ENCODE peak calls at places on chromosomes 7 and 10, in six cellular contexts. One of them, this sample, is unnamed.

GRCh38 chr7:158716802-158717201 is 12.2 kb upstream of the NCAPG2 start:
- DNase-seq in stimulated activated CD4-positive, alpha-beta T cell treated with anti-CD3 and anti-CD28 coated beads, TNF-alpha, amount 100 ng/mL, for 4 hours: no peak
- DNase-seq in SHP77: no peak
- DNase-seq in ACHN: no peak
- DNase-seq in HS-5: no peak
- DNase-seq in hepatic stellate cell: no peak
- DNase-seq in this sample: no peak

GRCh38 chr10:58573970-58574538 is 61.4 kb downstream of the BICC1 start:
- DNase-seq in stimulated activated CD4-positive, alpha-beta T cell treated with anti-CD3 and anti-CD28 coated beads, TNF-alpha, amount 100 ng/mL, for 4 hours: no peak
- DNase-seq in HS-5: peak
- DNase-seq in SHP77: no peak
- DNase-seq in ACHN: no peak
- DNase-seq in hepatic stellate cell: no peak
- DNase-seq in this sample: no peak

GRCh38 chr7:42691030-42691639 is 220.7 kb downstream of the C7orf25 start:
- DNase-seq in SHP77: peak
- DNase-seq in ACHN: peak
- DNase-seq in hepatic stellate cell: peak
- DNase-seq in stimulated activated CD4-positive, alpha-beta T cell treated with anti-CD3 and anti-CD28 coated beads, TNF-alpha, amount 100 ng/mL, for 4 hours: no peak
- DNase-seq in HS-5: peak
- DNase-seq in this sample: peak

GRCh38 chr7:88020953-88021650 is 87.1 kb downstream of the ADAM22 start:
- DNase-seq in SHP77: no peak
- DNase-seq in stimulated activated CD4-positive, alpha-beta T cell treated with anti-CD3 and anti-CD28 coated beads, TNF-alpha, amount 100 ng/mL, for 4 hours: no peak
- DNase-seq in ACHN: peak
- DNase-seq in HS-5: peak
- DNase-seq in hepatic stellate cell: no peak
- DNase-seq in this sample: no peak

GRCh38 chr7:77887567-77887966 is 89.0 kb downstream of the PHTF2 start:
- DNase-seq in hepatic stellate cell: peak
- DNase-seq in HS-5: peak
- DNase-seq in ACHN: peak
- DNase-seq in stimulated activated CD4-positive, alpha-beta T cell treated with anti-CD3 and anti-CD28 coated beads, TNF-alpha, amount 100 ng/mL, for 4 hours: no peak
- DNase-seq in SHP77: no peak
- DNase-seq in this sample: no peak

GRCh38 chr7:30163231-30163894 is 28.6 kb downstream of the MTURN start:
- DNase-seq in SHP77: no peak
- DNase-seq in stimulated activated CD4-positive, alpha-beta T cell treated with anti-CD3 and anti-CD28 coated beads, TNF-alpha, amount 100 ng/mL, for 4 hours: no peak
- DNase-seq in hepatic stellate cell: no peak
- DNase-seq in HS-5: no peak
- DNase-seq in ACHN: no peak
- DNase-seq in this sample: no peak

GRCh38 chr10:94138391-94138790 is 144.7 kb downstream of the PLCE1 start:
- DNase-seq in ACHN: no peak
- DNase-seq in hepatic stellate cell: no peak
- DNase-seq in stimulated activated CD4-positive, alpha-beta T cell treated with anti-CD3 and anti-CD28 coated beads, TNF-alpha, amount 100 ng/mL, for 4 hours: no peak
- DNase-seq in SHP77: no peak
- DNase-seq in HS-5: no peak
- DNase-seq in this sample: no peak

GRCh38 chr7:28002638-28003037 is 178.0 kb downstream of the JAZF1 start:
- DNase-seq in ACHN: peak
- DNase-seq in SHP77: no peak
- DNase-seq in hepatic stellate cell: no peak
- DNase-seq in HS-5: no peak
- DNase-seq in stimulated activated CD4-positive, alpha-beta T cell treated with anti-CD3 and anti-CD28 coated beads, TNF-alpha, amount 100 ng/mL, for 4 hours: no peak
- DNase-seq in this sample: no peak

GRCh38 chr7:73427902-73428696 is 5.5 kb upstream of the FZD9 start:
- DNase-seq in ACHN: no peak
- DNase-seq in SHP77: no peak
- DNase-seq in HS-5: no peak
- DNase-seq in hepatic stellate cell: no peak
- DNase-seq in stimulated activated CD4-positive, alpha-beta T cell treated with anti-CD3 and anti-CD28 coated beads, TNF-alpha, amount 100 ng/mL, for 4 hours: no peak
- DNase-seq in this sample: no peak

GRCh38 chr7:80772347-80773101 is 134.1 kb downstream of the CD36 start:
- DNase-seq in ACHN: no peak
- DNase-seq in stimulated activated CD4-positive, alpha-beta T cell treated with anti-CD3 and anti-CD28 coated beads, TNF-alpha, amount 100 ng/mL, for 4 hours: no peak
- DNase-seq in SHP77: no peak
- DNase-seq in HS-5: no peak
- DNase-seq in hepatic stellate cell: no peak
- DNase-seq in this sample: no peak

GRCh38 chr10:30438016-30438850 is 4.2 kb downstream of the MAP3K8 start:
- DNase-seq in SHP77: no peak
- DNase-seq in HS-5: no peak
- DNase-seq in stimulated activated CD4-positive, alpha-beta T cell treated with anti-CD3 and anti-CD28 coated beads, TNF-alpha, amount 100 ng/mL, for 4 hours: no peak
- DNase-seq in ACHN: no peak
- DNase-seq in hepatic stellate cell: no peak
- DNase-seq in this sample: no peak

GRCh38 chr10:93408788-93409187 is 73.3 kb downstream of the MYOF start:
- DNase-seq in ACHN: no peak
- DNase-seq in SHP77: peak
- DNase-seq in hepatic stellate cell: no peak
- DNase-seq in HS-5: no peak
- DNase-seq in stimulated activated CD4-positive, alpha-beta T cell treated with anti-CD3 and anti-CD28 coated beads, TNF-alpha, amount 100 ng/mL, for 4 hours: no peak
- DNase-seq in this sample: no peak

GRCh38 chr7:32890010-32890552 is 1.5 kb downstream of the KBTBD2 start:
- DNase-seq in hepatic stellate cell: peak
- DNase-seq in SHP77: no peak
- DNase-seq in HS-5: no peak
- DNase-seq in ACHN: peak
- DNase-seq in stimulated activated CD4-positive, alpha-beta T cell treated with anti-CD3 and anti-CD28 coated beads, TNF-alpha, amount 100 ng/mL, for 4 hours: no peak
- DNase-seq in this sample: no peak

GRCh38 chr10:114458955-114459354 is 54.7 kb upstream of the AFAP1L2 start:
- DNase-seq in SHP77: no peak
- DNase-seq in ACHN: peak
- DNase-seq in HS-5: no peak
- DNase-seq in hepatic stellate cell: peak
- DNase-seq in stimulated activated CD4-positive, alpha-beta T cell treated with anti-CD3 and anti-CD28 coated beads, TNF-alpha, amount 100 ng/mL, for 4 hours: no peak
- DNase-seq in this sample: peak

GRCh38 chr10:53839437-53840039 is 961.5 kb downstream of the PCDH15 start:
- DNase-seq in HS-5: no peak
- DNase-seq in SHP77: no peak
- DNase-seq in stimulated activated CD4-positive, alpha-beta T cell treated with anti-CD3 and anti-CD28 coated beads, TNF-alpha, amount 100 ng/mL, for 4 hours: no peak
- DNase-seq in ACHN: peak
- DNase-seq in hepatic stellate cell: no peak
- DNase-seq in this sample: no peak

GRCh38 chr10:78614267-78614666 is 454.5 kb upstream of the ZMIZ1 start:
- DNase-seq in hepatic stellate cell: no peak
- DNase-seq in HS-5: no peak
- DNase-seq in stimulated activated CD4-positive, alpha-beta T cell treated with anti-CD3 and anti-CD28 coated beads, TNF-alpha, amount 100 ng/mL, for 4 hours: no peak
- DNase-seq in ACHN: no peak
- DNase-seq in SHP77: no peak
- DNase-seq in this sample: no peak

GRCh38 chr7:148501707-148502139 is 88.8 kb upstream of the C7orf33 start:
- DNase-seq in SHP77: no peak
- DNase-seq in hepatic stellate cell: no peak
- DNase-seq in HS-5: no peak
- DNase-seq in stimulated activated CD4-positive, alpha-beta T cell treated with anti-CD3 and anti-CD28 coated beads, TNF-alpha, amount 100 ng/mL, for 4 hours: no peak
- DNase-seq in ACHN: peak
- DNase-seq in this sample: peak

GRCh38 chr7:124722292-124722691 is 43.3 kb downstream of the GPR37 start:
- DNase-seq in SHP77: no peak
- DNase-seq in stimulated activated CD4-positive, alpha-beta T cell treated with anti-CD3 and anti-CD28 coated beads, TNF-alpha, amount 100 ng/mL, for 4 hours: no peak
- DNase-seq in hepatic stellate cell: peak
- DNase-seq in HS-5: no peak
- DNase-seq in ACHN: no peak
- DNase-seq in this sample: no peak

GRCh38 chr7:46791180-46791579 is 790.7 kb downstream of the TNS3 start:
- DNase-seq in ACHN: peak
- DNase-seq in HS-5: no peak
- DNase-seq in hepatic stellate cell: no peak
- DNase-seq in SHP77: no peak
- DNase-seq in stimulated activated CD4-positive, alpha-beta T cell treated with anti-CD3 and anti-CD28 coated beads, TNF-alpha, amount 100 ng/mL, for 4 hours: no peak
- DNase-seq in this sample: no peak

GRCh38 chr10:100019824-100020160 is 10.0 kb upstream of the DNMBP start:
- DNase-seq in SHP77: peak
- DNase-seq in ACHN: no peak
- DNase-seq in stimulated activated CD4-positive, alpha-beta T cell treated with anti-CD3 and anti-CD28 coated beads, TNF-alpha, amount 100 ng/mL, for 4 hours: no peak
- DNase-seq in HS-5: no peak
- DNase-seq in hepatic stellate cell: peak
- DNase-seq in this sample: no peak

GRCh38 chr7:2203551-2204300 is 29.0 kb downstream of the MAD1L1 start:
- DNase-seq in ACHN: no peak
- DNase-seq in HS-5: no peak
- DNase-seq in stimulated activated CD4-positive, alpha-beta T cell treated with anti-CD3 and anti-CD28 coated beads, TNF-alpha, amount 100 ng/mL, for 4 hours: no peak
- DNase-seq in SHP77: no peak
- DNase-seq in hepatic stellate cell: no peak
- DNase-seq in this sample: no peak

GRCh38 chr7:136911362-136911761 is 42.9 kb downstream of the CHRM2 start:
- DNase-seq in stimulated activated CD4-positive, alpha-beta T cell treated with anti-CD3 and anti-CD28 coated beads, TNF-alpha, amount 100 ng/mL, for 4 hours: no peak
- DNase-seq in hepatic stellate cell: no peak
- DNase-seq in ACHN: no peak
- DNase-seq in HS-5: no peak
- DNase-seq in SHP77: no peak
- DNase-seq in this sample: no peak

GRCh38 chr7:70072220-70072619 is 473.9 kb downstream of the AUTS2 start:
- DNase-seq in HS-5: no peak
- DNase-seq in ACHN: no peak
- DNase-seq in stimulated activated CD4-positive, alpha-beta T cell treated with anti-CD3 and anti-CD28 coated beads, TNF-alpha, amount 100 ng/mL, for 4 hours: no peak
- DNase-seq in SHP77: peak
- DNase-seq in hepatic stellate cell: no peak
- DNase-seq in this sample: peak

GRCh38 chr7:28662236-28662635 is 249.9 kb downstream of the CREB5 start:
- DNase-seq in SHP77: no peak
- DNase-seq in hepatic stellate cell: no peak
- DNase-seq in stimulated activated CD4-positive, alpha-beta T cell treated with anti-CD3 and anti-CD28 coated beads, TNF-alpha, amount 100 ng/mL, for 4 hours: no peak
- DNase-seq in ACHN: no peak
- DNase-seq in HS-5: no peak
- DNase-seq in this sample: no peak

GRCh38 chr10:77165445-77166316 is 471.9 kb downstream of the KCNMA1 start:
- DNase-seq in ACHN: peak
- DNase-seq in SHP77: peak
- DNase-seq in hepatic stellate cell: no peak
- DNase-seq in HS-5: peak
- DNase-seq in stimulated activated CD4-positive, alpha-beta T cell treated with anti-CD3 and anti-CD28 coated beads, TNF-alpha, amount 100 ng/mL, for 4 hours: no peak
- DNase-seq in this sample: peak

GRCh38 chr7:47239927-47240570 is 341.9 kb downstream of the TNS3 start:
- DNase-seq in stimulated activated CD4-positive, alpha-beta T cell treated with anti-CD3 and anti-CD28 coated beads, TNF-alpha, amount 100 ng/mL, for 4 hours: no peak
- DNase-seq in HS-5: no peak
- DNase-seq in SHP77: no peak
- DNase-seq in ACHN: no peak
- DNase-seq in hepatic stellate cell: no peak
- DNase-seq in this sample: no peak

GRCh38 chr10:132953428-132953827 is 11.1 kb upstream of the CFAP46 start:
- DNase-seq in HS-5: no peak
- DNase-seq in hepatic stellate cell: no peak
- DNase-seq in SHP77: no peak
- DNase-seq in ACHN: no peak
- DNase-seq in stimulated activated CD4-positive, alpha-beta T cell treated with anti-CD3 and anti-CD28 coated beads, TNF-alpha, amount 100 ng/mL, for 4 hours: no peak
- DNase-seq in this sample: no peak

GRCh38 chr7:23530901-23531793 is 634 bp downstream of the TRA2A start:
- DNase-seq in stimulated activated CD4-positive, alpha-beta T cell treated with anti-CD3 and anti-CD28 coated beads, TNF-alpha, amount 100 ng/mL, for 4 hours: peak
- DNase-seq in ACHN: peak
- DNase-seq in HS-5: peak
- DNase-seq in SHP77: peak
- DNase-seq in hepatic stellate cell: peak
- DNase-seq in this sample: peak

GRCh38 chr7:94687810-94688209 is 31.9 kb upstream of the SGCE start:
- DNase-seq in hepatic stellate cell: no peak
- DNase-seq in SHP77: no peak
- DNase-seq in HS-5: no peak
- DNase-seq in ACHN: no peak
- DNase-seq in stimulated activated CD4-positive, alpha-beta T cell treated with anti-CD3 and anti-CD28 coated beads, TNF-alpha, amount 100 ng/mL, for 4 hours: no peak
- DNase-seq in this sample: no peak

GRCh38 chr10:7233259-7233991 is 177.4 kb downstream of the SFMBT2 start:
- DNase-seq in stimulated activated CD4-positive, alpha-beta T cell treated with anti-CD3 and anti-CD28 coated beads, TNF-alpha, amount 100 ng/mL, for 4 hours: no peak
- DNase-seq in hepatic stellate cell: no peak
- DNase-seq in ACHN: no peak
- DNase-seq in SHP77: no peak
- DNase-seq in HS-5: no peak
- DNase-seq in this sample: no peak

GRCh38 chr10:132158810-132159209 is 27.9 kb upstream of the DPYSL4 start:
- DNase-seq in stimulated activated CD4-positive, alpha-beta T cell treated with anti-CD3 and anti-CD28 coated beads, TNF-alpha, amount 100 ng/mL, for 4 hours: no peak
- DNase-seq in HS-5: no peak
- DNase-seq in ACHN: no peak
- DNase-seq in SHP77: no peak
- DNase-seq in hepatic stellate cell: no peak
- DNase-seq in this sample: no peak

GRCh38 chr7:46848944-46849343 is 733.0 kb downstream of the TNS3 start:
- DNase-seq in ACHN: no peak
- DNase-seq in hepatic stellate cell: no peak
- DNase-seq in HS-5: no peak
- DNase-seq in stimulated activated CD4-positive, alpha-beta T cell treated with anti-CD3 and anti-CD28 coated beads, TNF-alpha, amount 100 ng/mL, for 4 hours: no peak
- DNase-seq in SHP77: no peak
- DNase-seq in this sample: no peak

GRCh38 chr7:111083423-111083822 is 7.5 kb upstream of the LRRN3 start:
- DNase-seq in stimulated activated CD4-positive, alpha-beta T cell treated with anti-CD3 and anti-CD28 coated beads, TNF-alpha, amount 100 ng/mL, for 4 hours: peak
- DNase-seq in hepatic stellate cell: no peak
- DNase-seq in HS-5: no peak
- DNase-seq in SHP77: no peak
- DNase-seq in ACHN: no peak
- DNase-seq in this sample: no peak

GRCh38 chr10:132882481-132882951 is 59.9 kb downstream of the CFAP46 start:
- DNase-seq in hepatic stellate cell: no peak
- DNase-seq in SHP77: no peak
- DNase-seq in HS-5: no peak
- DNase-seq in stimulated activated CD4-positive, alpha-beta T cell treated with anti-CD3 and anti-CD28 coated beads, TNF-alpha, amount 100 ng/mL, for 4 hours: no peak
- DNase-seq in ACHN: no peak
- DNase-seq in this sample: no peak

This sample was measured in colonic mucosa.